ENCODE peak calls at places on chromosomes 11 and 22, in four cellular contexts. One of them, this sample, is unnamed.

GRCh38 chr22:39967103-39967829 is 7.1 kb downstream of the TMA7B start:
- DNase-seq in foreskin keratinocyte: no peak
- DNase-seq in stimulated activated CD8-positive, alpha-beta memory T cell treated with anti-CD3 and anti-CD28 coated beads, Interleukin-7, amount 100 ng/mL, for 24 hours: no peak
- DNase-seq in progenitor cell of endocrine pancreas: no peak
- DNase-seq in this sample: no peak

GRCh38 chr11:67306769-67307544 is 3.6 kb downstream of the SSH3 start:
- DNase-seq in foreskin keratinocyte: no peak
- DNase-seq in progenitor cell of endocrine pancreas: no peak
- DNase-seq in stimulated activated CD8-positive, alpha-beta memory T cell treated with anti-CD3 and anti-CD28 coated beads, Interleukin-7, amount 100 ng/mL, for 24 hours: no peak
- DNase-seq in this sample: peak

GRCh38 chr22:36982136-36982535 is 37.1 kb downstream of the TST start:
- DNase-seq in foreskin keratinocyte: no peak
- DNase-seq in stimulated activated CD8-positive, alpha-beta memory T cell treated with anti-CD3 and anti-CD28 coated beads, Interleukin-7, amount 100 ng/mL, for 24 hours: no peak
- DNase-seq in progenitor cell of endocrine pancreas: no peak
- DNase-seq in this sample: no peak

GRCh38 chr22:27885977-27886842 is 32.8 kb downstream of the PITPNB start:
- DNase-seq in progenitor cell of endocrine pancreas: no peak
- DNase-seq in foreskin keratinocyte: peak
- DNase-seq in stimulated activated CD8-positive, alpha-beta memory T cell treated with anti-CD3 and anti-CD28 coated beads, Interleukin-7, amount 100 ng/mL, for 24 hours: no peak
- DNase-seq in this sample: no peak

GRCh38 chr11:118622376-118623290 is 15.2 kb downstream of the PHLDB1 start:
- DNase-seq in stimulated activated CD8-positive, alpha-beta memory T cell treated with anti-CD3 and anti-CD28 coated beads, Interleukin-7, amount 100 ng/mL, for 24 hours: no peak
- DNase-seq in foreskin keratinocyte: peak
- DNase-seq in progenitor cell of endocrine pancreas: no peak
- DNase-seq in this sample: no peak

GRCh38 chr11:101860694-101861371 is 54.0 kb upstream of the CEP126 start:
- DNase-seq in foreskin keratinocyte: peak
- DNase-seq in stimulated activated CD8-positive, alpha-beta memory T cell treated with anti-CD3 and anti-CD28 coated beads, Interleukin-7, amount 100 ng/mL, for 24 hours: no peak
- DNase-seq in progenitor cell of endocrine pancreas: no peak
- DNase-seq in this sample: peak

GRCh38 chr11:59666969-59667368 is 1.9 kb downstream of the PATL1 start:
- DNase-seq in foreskin keratinocyte: no peak
- DNase-seq in progenitor cell of endocrine pancreas: no peak
- DNase-seq in stimulated activated CD8-positive, alpha-beta memory T cell treated with anti-CD3 and anti-CD28 coated beads, Interleukin-7, amount 100 ng/mL, for 24 hours: no peak
- DNase-seq in this sample: no peak

GRCh38 chr11:113584371-113584770 is 109.2 kb upstream of the DRD2 start:
- DNase-seq in progenitor cell of endocrine pancreas: no peak
- DNase-seq in stimulated activated CD8-positive, alpha-beta memory T cell treated with anti-CD3 and anti-CD28 coated beads, Interleukin-7, amount 100 ng/mL, for 24 hours: no peak
- DNase-seq in foreskin keratinocyte: no peak
- DNase-seq in this sample: no peak

GRCh38 chr11:112270551-112271180 is 10.0 kb upstream of the PLET1 start:
- DNase-seq in stimulated activated CD8-positive, alpha-beta memory T cell treated with anti-CD3 and anti-CD28 coated beads, Interleukin-7, amount 100 ng/mL, for 24 hours: no peak
- DNase-seq in progenitor cell of endocrine pancreas: no peak
- DNase-seq in foreskin keratinocyte: no peak
- DNase-seq in this sample: peak

GRCh38 chr11:131906963-131907362 is 536.5 kb downstream of the NTM start:
- DNase-seq in stimulated activated CD8-positive, alpha-beta memory T cell treated with anti-CD3 and anti-CD28 coated beads, Interleukin-7, amount 100 ng/mL, for 24 hours: no peak
- DNase-seq in foreskin keratinocyte: no peak
- DNase-seq in progenitor cell of endocrine pancreas: no peak
- DNase-seq in this sample: no peak

GRCh38 chr11:104858882-104859735 is 39.2 kb downstream of the CASP12 start:
- DNase-seq in stimulated activated CD8-positive, alpha-beta memory T cell treated with anti-CD3 and anti-CD28 coated beads, Interleukin-7, amount 100 ng/mL, for 24 hours: no peak
- DNase-seq in foreskin keratinocyte: no peak
- DNase-seq in progenitor cell of endocrine pancreas: no peak
- DNase-seq in this sample: no peak

GRCh38 chr22:41043727-41044126 is 48.7 kb upstream of the EP300 start:
- DNase-seq in foreskin keratinocyte: no peak
- DNase-seq in stimulated activated CD8-positive, alpha-beta memory T cell treated with anti-CD3 and anti-CD28 coated beads, Interleukin-7, amount 100 ng/mL, for 24 hours: no peak
- DNase-seq in progenitor cell of endocrine pancreas: no peak
- DNase-seq in this sample: no peak

GRCh38 chr22:24046024-24046423 is 34.9 kb downstream of the CABIN1 start:
- DNase-seq in stimulated activated CD8-positive, alpha-beta memory T cell treated with anti-CD3 and anti-CD28 coated beads, Interleukin-7, amount 100 ng/mL, for 24 hours: no peak
- DNase-seq in progenitor cell of endocrine pancreas: no peak
- DNase-seq in foreskin keratinocyte: no peak
- DNase-seq in this sample: no peak

GRCh38 chr11:78318733-78319132 is 98.9 kb downstream of the GAB2 start:
- DNase-seq in foreskin keratinocyte: no peak
- DNase-seq in progenitor cell of endocrine pancreas: no peak
- DNase-seq in stimulated activated CD8-positive, alpha-beta memory T cell treated with anti-CD3 and anti-CD28 coated beads, Interleukin-7, amount 100 ng/mL, for 24 hours: no peak
- DNase-seq in this sample: no peak